ENCODE peak calls at places on chromosome X, in five cellular contexts. C is GM23338, B is cardiac fibroblast, T is fibroblast of pulmonary artery, D is Caco-2. L is an unnamed sample.

GRCh38 chrX:47248576-47248975 is 15.8 kb downstream of the USP11 start:
- DNase-seq in C (no peak), B (no peak), T (no peak), D (no peak), L (no peak)

GRCh38 chrX:69396916-69397315 is 107.2 kb upstream of the NALF2 start:
- DNase-seq in C (peak; percentile 60), B (no peak), T (no peak), D (no peak), L (no peak)

GRCh38 chrX:80354966-80355465 is 65.2 kb upstream of the TENT5D start:
- DNase-seq in C (no peak), B (no peak), T (no peak), D (no peak), L (no peak)

GRCh38 chrX:1316527-1316926 is 20.1 kb upstream of the IL3RA start:
- DNase-seq in C (no peak), B (no peak), T (no peak), D (no peak), L (no peak)

GRCh38 chrX:96715412-96715940 is 30.8 kb downstream of the DIAPH2 start:
- DNase-seq in C (no peak), B (peak; percentile 10), T (peak; percentile 18), D (no peak), L (no peak)

GRCh38 chrX:64975491-64975890 is 759 bp downstream of the ZC4H2 start:
- DNase-seq in C (peak; percentile 60), B (peak; percentile 16), T (peak; percentile 15), D (peak; percentile 23), L (peak; percentile 8)

GRCh38 chrX:13293700-13294099 is 26.2 kb downstream of the ATXN3L start:
- DNase-seq in C (no peak), B (no peak), T (no peak), D (no peak), L (no peak)

GRCh38 chrX:140360284-140360683 is 144.6 kb downstream of the SOX3 start:
- DNase-seq in C (no peak), B (no peak), T (no peak), D (no peak), L (no peak)

GRCh38 chrX:72301781-72302180 is 3.9 kb downstream of the CITED1 start:
- DNase-seq in C (no peak), B (no peak), T (no peak), D (no peak), L (no peak)

GRCh38 chrX:40845331-40845911 is 110.1 kb upstream of the MED14 start:
- DNase-seq in C (peak; percentile 85), B (peak; percentile 93), T (peak; percentile 94), D (peak; percentile 24), L (no peak)

GRCh38 chrX:150933945-150934350 is 35.5 kb upstream of the CD99L2 start:
- DNase-seq in C (no peak), B (no peak), T (no peak), D (no peak), L (no peak)

GRCh38 chrX:110477593-110478228 is 119.1 kb downstream of the RTL9 start:
- DNase-seq in C (no peak), B (no peak), T (no peak), D (no peak), L (no peak)

GRCh38 chrX:125202486-125203378 is 116.9 kb upstream of the TEX13C start:
- DNase-seq in C (peak; percentile 28), B (no peak), T (no peak), D (no peak), L (peak; percentile 2)

GRCh38 chrX:1500701-1501624 is 36.0 kb downstream of the P2RY8 start:
- DNase-seq in C (no peak), B (no peak), T (no peak), D (no peak), L (peak; percentile 76)

GRCh38 chrX:10254746-10255145 is 98.0 kb downstream of the CLCN4 start:
- DNase-seq in C (peak; percentile 1), B (no peak), T (no peak), D (peak; percentile 7), L (no peak)

GRCh38 chrX:38704146-38704882 is 96.9 kb upstream of the MID1IP1 start:
- DNase-seq in C (no peak), B (no peak), T (no peak), D (no peak), L (no peak)

GRCh38 chrX:51802917-51803688 is 59.9 kb downstream of the GSPT2 start:
- DNase-seq in C (peak; percentile 85), B (peak; percentile 76), T (peak; percentile 68), D (peak; percentile 55), L (peak; percentile 36)

GRCh38 chrX:19024366-19024765 is 40.5 kb upstream of the PHKA2 start:
- DNase-seq in C (no peak), B (no peak), T (no peak), D (no peak), L (no peak)

GRCh38 chrX:53287493-53288138 is 6.2 kb upstream of the IQSEC2 start:
- DNase-seq in C (no peak), B (peak; percentile 66), T (peak; percentile 50), D (no peak), L (no peak)

GRCh38 chrX:123884809-123885408 is 25.1 kb downstream of the XIAP start:
- DNase-seq in C (peak; percentile 54), B (peak; percentile 70), T (peak; percentile 69), D (peak; percentile 60), L (peak; percentile 50)

GRCh38 chrX:71556026-71556425 is 22.2 kb upstream of the GCNA start:
- DNase-seq in C (no peak), B (no peak), T (no peak), D (peak; percentile 12), L (no peak)

GRCh38 chrX:41478397-41478911 is 31.3 kb downstream of the NYX start:
- DNase-seq in C (peak; percentile 8), B (no peak), T (no peak), D (no peak), L (no peak)

GRCh38 chrX:68727696-68728095 is 80.2 kb downstream of the STARD8 start:
- DNase-seq in C (no peak), B (no peak), T (no peak), D (no peak), L (no peak)

GRCh38 chrX:1749499-1749898 is 134.6 kb downstream of the ASMT start:
- DNase-seq in C (peak; percentile 52), B (no peak), T (no peak), D (no peak), L (no peak)

GRCh38 chrX:150663061-150663460 is 30.1 kb upstream of the MTMR1 start:
- DNase-seq in C (no peak), B (no peak), T (no peak), D (no peak), L (no peak)

GRCh38 chrX:123330229-123330942 is 146.3 kb downstream of the GRIA3 start:
- DNase-seq in C (no peak), B (no peak), T (no peak), D (no peak), L (peak; percentile 10)

GRCh38 chrX:118171354-118171753 is 54.7 kb upstream of the KLHL13 start:
- DNase-seq in C (no peak), B (no peak), T (no peak), D (peak; percentile 4), L (no peak)

GRCh38 chrX:130975947-130976346 is 72.9 kb upstream of the ENOX2 start:
- DNase-seq in C (peak; percentile 58), B (peak; percentile 51), T (peak; percentile 52), D (peak; percentile 35), L (no peak)

GRCh38 chrX:17081969-17082368 is 135.5 kb downstream of the REPS2 start:
- DNase-seq in C (no peak), B (no peak), T (no peak), D (no peak), L (no peak)

GRCh38 chrX:10750581-10750980 is 130.2 kb upstream of the MID1 start:
- DNase-seq in C (no peak), B (no peak), T (no peak), D (no peak), L (no peak)

GRCh38 chrX:13159886-13160285 is 115.5 kb upstream of the FAM9C start:
- DNase-seq in C (no peak), B (no peak), T (no peak), D (no peak), L (no peak)

GRCh38 chrX:118726887-118727685 is at the start of gene IL13RA1:
- DNase-seq in C (peak; percentile 89), B (peak; percentile 90), T (peak; percentile 81), D (peak; percentile 91), L (peak; percentile 62)

GRCh38 chrX:7908821-7909220 is 18.4 kb downstream of the PNPLA4 start:
- DNase-seq in C (no peak), B (no peak), T (no peak), D (no peak), L (no peak)
- TF ChIP-seq CTCF in C (no peak), B (no peak), T (no peak), D (no peak), L (no peak)

DNA sequence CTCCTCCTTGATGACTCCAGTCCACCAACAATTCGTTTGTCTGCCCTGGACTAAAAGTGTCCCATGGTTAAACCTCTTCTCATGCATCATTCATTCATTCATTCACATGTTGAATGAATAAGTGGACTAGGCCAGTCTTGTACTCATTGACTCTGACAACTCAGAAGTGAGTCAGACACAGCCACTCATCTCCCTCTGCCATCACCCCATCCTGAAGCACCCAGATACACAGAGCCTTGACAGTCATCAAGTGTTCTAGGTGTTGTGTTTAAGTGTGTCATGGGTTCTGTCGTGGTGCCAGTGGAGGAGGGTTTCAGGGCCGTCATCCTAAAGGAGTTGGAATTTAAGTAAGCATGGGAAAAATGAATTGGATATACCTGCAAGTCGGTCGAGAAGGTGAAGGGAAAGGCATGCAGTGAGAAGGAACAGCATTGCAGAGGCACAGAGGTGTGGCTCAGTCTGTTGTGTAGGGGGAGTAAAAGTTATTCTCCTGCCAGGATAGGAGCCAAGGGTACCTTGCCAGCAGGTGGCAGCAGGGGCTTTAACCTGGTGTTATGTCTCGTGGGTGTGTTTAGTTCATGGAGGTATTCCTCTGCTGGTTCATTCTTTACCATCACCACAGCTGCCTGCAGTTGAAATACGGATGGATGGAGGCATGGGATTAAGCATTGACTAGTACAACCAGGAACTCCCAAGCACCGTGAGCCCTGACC is 18.3 kb downstream of the MAGED2 start:
- DNase-seq in C (peak; percentile 18), B (no peak), T (no peak), D (no peak), L (no peak)
- TF ChIP-seq CTCF in C (peak; percentile 57), B (no peak), T (no peak), D (no peak), L (no peak)

DNA sequence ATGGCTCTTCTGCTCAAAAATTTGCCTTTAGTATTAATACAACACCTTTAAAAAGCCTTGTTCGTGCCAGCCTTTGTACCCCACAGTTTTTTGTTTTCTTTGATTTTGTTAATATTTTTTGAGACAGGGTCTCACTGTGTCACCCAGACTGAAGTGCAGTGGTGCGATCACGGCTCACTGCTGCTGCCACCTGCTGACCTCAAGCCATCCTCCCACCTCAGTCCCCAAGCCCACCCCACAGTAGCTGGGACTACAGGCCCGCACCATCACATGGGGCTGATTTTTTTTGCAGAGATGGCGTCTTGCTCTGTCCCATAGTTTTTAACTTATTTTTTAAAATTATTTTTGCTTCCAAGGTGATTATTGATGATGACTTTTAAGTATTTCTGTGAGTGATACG is 134.0 kb downstream of the HTR2C start:
- DNase-seq in C (peak; percentile 13), B (no peak), T (no peak), D (peak; percentile 26), L (no peak)
- TF ChIP-seq CTCF in C (peak; percentile 63), B (peak; percentile 9), T (peak; percentile 4), D (peak; percentile 55), L (peak; percentile 39)

DNA sequence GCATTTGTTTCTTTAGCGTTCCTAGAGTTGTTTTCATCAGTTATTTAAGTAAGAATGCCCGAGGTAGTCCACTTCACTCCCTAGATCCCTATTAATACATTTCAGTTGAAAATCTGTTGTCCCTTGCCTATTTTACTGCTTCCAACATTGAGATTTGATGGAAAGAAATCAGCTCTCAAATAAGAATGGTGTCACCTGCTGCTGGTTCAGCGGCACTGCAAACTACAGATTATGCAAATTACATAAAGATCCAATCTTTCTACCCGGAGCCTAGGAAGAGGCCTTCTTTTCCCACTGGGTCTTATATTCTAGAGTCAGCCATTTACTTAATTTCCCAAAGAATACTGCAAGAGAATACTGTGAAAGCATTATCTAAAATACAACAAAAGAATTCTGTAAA is 597.6 kb upstream of the MAGEB2 start:
- DNase-seq in C (no peak), B (peak; percentile 13), T (no peak), D (peak; percentile 1), L (no peak)
- TF ChIP-seq CTCF in C (peak; percentile 35), B (peak; percentile 26), T (peak; percentile 14), D (peak; percentile 18), L (no peak)